ENCODE peak calls at places on chromosomes 5 and 9, in four cellular contexts. W is esophagus squamous epithelium, N is testis, R is neural progenitor cell. T is an unnamed sample.

GRCh38 chr9:91852801-91853347 is 97.2 kb downstream of the ROR2 start:
- DNase-seq in W (no peak), N (peak; percentile 5), R (no peak), T (no peak)

GRCh38 chr9:133822439-133823065 is 84.4 kb upstream of the SARDH start:
- DNase-seq in W (no peak), N (no peak), R (no peak), T (no peak)

GRCh38 chr9:96382839-96383164 is 709 bp downstream of the SLC35D2 start:
- DNase-seq in W (no peak), N (no peak), R (no peak), T (no peak)

GRCh38 chr5:38547257-38547656 is 9.2 kb downstream of the LIFR start:
- DNase-seq in W (no peak), N (no peak), R (no peak), T (no peak)

GRCh38 chr5:134464988-134465855 is 53.5 kb upstream of the CDKN2AIPNL start:
- DNase-seq in W (no peak), N (no peak), R (no peak), T (no peak)

GRCh38 chr5:138983984-138984383 is 108.8 kb upstream of the LRRTM2 start:
- DNase-seq in W (no peak), N (no peak), R (no peak), T (no peak)

GRCh38 chr5:40386293-40386692 is 293.4 kb upstream of the PTGER4 start:
- DNase-seq in W (no peak), N (no peak), R (no peak), T (no peak)

GRCh38 chr5:106094128-106094726 is 1576.5 kb downstream of the EFNA5 start:
- DNase-seq in W (no peak), N (no peak), R (no peak), T (no peak)

GRCh38 chr5:140058212-140058932 is 15.3 kb upstream of the NRG2 start:
- DNase-seq in W (no peak), N (no peak), R (no peak), T (no peak)

GRCh38 chr9:126842977-126843799 is 17.3 kb upstream of the ZBTB34 start:
- DNase-seq in W (no peak), N (peak; percentile 38), R (no peak), T (no peak)

GRCh38 chr9:71854811-71855210 is 56.2 kb downstream of the ABHD17B start:
- DNase-seq in W (no peak), N (no peak), R (no peak), T (no peak)

GRCh38 chr5:64768358-64769312 is at the start of the genes CWC27 and SREK1IP1:
- DNase-seq in W (peak; percentile 29), N (peak; percentile 86), R (peak; percentile 93), T (peak; percentile 82)

GRCh38 chr5:64769856-64770255 is 1.1 kb downstream of the CWC27 start:
- DNase-seq in W (no peak), N (no peak), R (no peak), T (no peak)

GRCh38 chr5:64766934-64767333 is 1.6 kb downstream of the SREK1IP1 start:
- DNase-seq in W (no peak), N (no peak), R (no peak), T (no peak)

GRCh38 chr5:64766105-64766504 is 2.4 kb downstream of the SREK1IP1 start:
- DNase-seq in W (no peak), N (no peak), R (no peak), T (no peak)

DNA sequence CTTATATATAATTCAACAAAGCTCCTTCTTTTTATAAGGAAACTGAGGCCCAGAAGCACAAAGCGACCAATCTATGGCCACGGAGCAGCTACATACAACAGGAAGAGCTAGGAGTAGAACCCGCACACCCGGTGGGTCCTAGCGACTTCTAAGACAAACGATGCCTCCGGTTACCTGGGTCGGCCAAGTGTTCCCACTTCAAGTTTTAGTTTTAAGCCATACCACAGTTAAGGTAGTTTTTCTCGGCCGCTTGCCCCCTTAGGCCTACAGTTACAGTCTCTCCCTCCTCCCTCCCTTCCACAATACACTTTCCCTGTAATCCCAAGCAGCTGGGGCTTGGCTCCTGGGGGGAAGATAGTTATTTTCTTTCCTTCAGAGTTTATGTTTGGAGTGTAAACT is 533 bp downstream of the SREK1IP1 start:
- DNase-seq in W (no peak), N (peak; percentile 58), R (peak; percentile 32), T (peak; percentile 8)
- TF ChIP-seq CTCF in W (no peak), N (no peak), R (no peak), T (no peak)

GRCh38 chr9:113687107-113687679 is 188.9 kb upstream of the ZNF618 start:
- DNase-seq in W (no peak), N (no peak), R (no peak), T (no peak)
- TF ChIP-seq CTCF in W (no peak), N (no peak), R (no peak), T (no peak)

GRCh38 chr5:129664336-129664937 is 83.5 kb upstream of the MINAR2 start:
- DNase-seq in W (no peak), N (peak; percentile 84), R (peak; percentile 32), T (peak; percentile 51)
- TF ChIP-seq CTCF in W (peak; percentile 48), N (peak; percentile 64), R (peak; percentile 85), T (peak; percentile 72)

DNA sequence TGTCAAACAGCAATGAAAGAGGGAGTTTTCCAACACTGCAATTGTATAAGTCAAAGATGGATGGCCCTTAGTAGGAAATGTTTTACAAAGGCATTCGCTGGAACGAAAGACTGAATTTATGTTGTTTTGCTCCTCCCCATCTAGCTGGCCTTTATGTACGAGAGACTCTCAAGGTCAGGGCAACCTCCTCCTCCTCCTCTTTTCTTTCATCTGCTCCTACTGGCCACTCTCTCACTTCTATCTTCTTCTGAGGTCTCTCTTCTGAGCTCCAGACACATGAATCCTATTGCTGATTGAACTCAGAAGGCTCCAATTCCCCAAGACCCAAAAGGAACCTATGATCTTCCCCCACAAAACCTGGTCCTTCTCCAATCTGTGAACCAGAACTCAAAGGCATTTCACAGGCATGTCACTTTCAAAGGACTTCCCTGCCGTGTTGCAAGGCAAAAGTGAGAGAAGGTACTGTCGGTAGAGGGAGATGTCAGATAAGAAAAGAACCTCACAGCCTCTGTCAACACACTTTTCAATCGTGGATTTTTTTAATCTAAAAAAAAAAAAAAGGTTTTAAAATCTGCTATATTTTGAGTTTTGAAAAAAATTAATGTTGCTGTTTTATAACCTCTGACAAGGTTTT is 28.5 kb upstream of the PUM3 start:
- DNase-seq in W (no peak), N (no peak), R (peak; percentile 62), T (peak; percentile 9)
- TF ChIP-seq CTCF in W (no peak), N (no peak), R (peak; percentile 65), T (peak; percentile 31)

GRCh38 chr9:12702160-12702758 is 9.1 kb downstream of the TYRP1 start:
- DNase-seq in W (no peak), N (peak; percentile 27), R (peak; percentile 80), T (peak; percentile 41)
- TF ChIP-seq CTCF in W (peak; percentile 24), N (no peak), R (peak; percentile 82), T (peak; percentile 67)

DNA sequence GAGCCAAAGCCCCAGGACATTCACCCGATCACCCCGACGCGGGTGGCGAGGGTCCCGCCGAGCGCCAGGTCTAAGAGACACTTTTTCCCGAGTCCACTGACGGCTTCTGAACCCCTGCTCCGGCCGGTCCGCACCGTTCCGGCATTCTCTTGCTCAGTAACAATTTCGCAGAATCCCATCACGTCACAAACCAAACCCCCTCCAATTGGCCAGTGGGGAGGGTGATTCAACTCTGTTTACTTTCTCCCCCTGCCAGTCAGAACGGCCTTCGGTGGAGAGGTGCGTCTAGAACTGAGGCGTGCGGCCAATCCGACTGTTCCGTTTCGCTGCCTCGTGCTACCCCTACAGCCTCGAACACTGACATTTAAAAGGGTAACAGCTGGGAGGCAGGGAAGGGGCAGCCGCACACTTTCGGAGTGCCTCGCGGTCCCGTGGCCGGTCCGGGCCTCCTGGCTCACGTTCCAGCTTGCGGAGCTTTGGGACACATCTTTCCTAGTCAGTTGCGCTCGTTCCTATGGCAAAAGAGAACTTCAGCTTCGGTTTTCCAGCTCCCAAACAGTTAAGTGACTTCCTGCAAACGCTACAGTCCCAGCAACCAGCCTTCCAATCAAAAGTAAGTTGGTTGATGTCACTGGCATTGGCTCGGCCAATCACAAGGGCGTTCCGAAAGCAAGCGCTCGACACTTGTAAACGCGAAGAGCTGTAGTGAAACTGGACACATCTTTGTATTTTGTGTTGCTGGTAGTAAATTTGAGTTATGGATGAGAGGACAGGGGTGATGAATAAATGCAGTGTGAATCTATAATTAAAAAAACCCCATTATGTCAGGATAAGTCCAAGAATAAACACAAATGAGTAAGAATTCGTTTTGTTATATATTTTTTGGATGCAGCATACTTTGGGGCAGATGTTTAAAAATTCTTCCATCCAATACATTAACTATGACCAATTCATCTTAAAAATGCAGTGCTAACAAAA is at the start of gene KLF9:
- DNase-seq in W (peak; percentile 83), N (peak; percentile 98), R (peak; percentile 87), T (peak; percentile 66)
- TF ChIP-seq CTCF in W (no peak), N (no peak), R (no peak), T (no peak)

GRCh38 chr5:16812911-16813310 is 123.2 kb downstream of the MYO10 start:
- DNase-seq in W (no peak), N (no peak), R (no peak), T (no peak)
- TF ChIP-seq CTCF in W (no peak), N (no peak), R (no peak), T (no peak)

DNA sequence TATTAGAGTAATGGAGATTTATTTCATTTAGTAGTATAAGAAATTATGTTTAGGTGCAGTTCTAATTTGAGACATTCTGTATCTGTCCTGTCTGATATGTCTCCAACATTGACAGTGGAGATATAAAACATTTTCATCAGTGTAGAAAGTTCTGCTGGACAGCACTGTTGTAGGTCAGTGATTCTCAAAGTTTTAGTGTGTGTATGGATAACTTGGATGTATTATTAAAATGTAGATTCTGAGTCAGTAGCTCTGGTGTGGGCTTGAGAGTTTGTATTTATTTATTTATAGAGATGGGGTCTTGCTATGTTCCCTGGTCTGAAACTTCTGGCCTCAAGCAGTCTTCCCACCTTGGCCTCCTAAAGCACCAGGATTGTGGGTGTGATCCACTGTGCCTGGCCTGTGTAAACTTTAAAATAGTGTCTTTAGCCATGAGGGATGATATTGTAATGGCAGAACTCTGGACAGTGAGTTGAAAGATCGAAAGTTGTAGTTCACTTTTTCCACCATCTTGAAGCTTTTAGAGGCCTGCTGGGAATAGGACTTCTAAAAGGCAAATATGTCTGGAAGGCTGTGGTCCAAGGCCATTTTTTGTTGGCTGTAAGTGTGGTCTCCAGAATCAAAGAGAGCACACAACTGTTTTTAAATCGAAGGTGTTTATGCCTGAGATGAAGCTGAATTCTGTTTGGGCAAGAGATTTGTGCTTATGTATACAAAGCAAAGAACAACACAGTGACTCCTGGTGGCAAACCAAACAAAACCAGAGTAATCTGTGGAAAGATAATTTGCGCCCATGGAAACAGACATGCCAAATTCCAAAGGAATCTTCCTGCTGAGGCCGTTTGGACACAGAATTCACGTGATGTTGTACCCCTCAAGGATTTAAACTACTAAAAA is 12.4 kb downstream of the UBAP1 start:
- DNase-seq in W (no peak), N (no peak), R (peak; percentile 41), T (no peak)
- TF ChIP-seq CTCF in W (no peak), N (no peak), R (peak; percentile 47), T (no peak)

GRCh38 chr5:17061973-17062470 is 125.9 kb upstream of the MYO10 start:
- DNase-seq in W (no peak), N (peak; percentile 52), R (no peak), T (no peak)
- TF ChIP-seq CTCF in W (no peak), N (no peak), R (no peak), T (no peak)

T was measured in nephron progenitor cell.